ENCODE peak calls at places on chromosome 15, in seven cellular contexts. One of them, this sample, is unnamed. For H3K79me1, the result is how much of the 10 kb centered on the place peaks cover.

GRCh38 chr15:58522391-58522790 is 90.6 kb downstream of the LIPC start:
- DNase-seq in neuronal stem cell: no peak
- DNase-seq in mesendoderm: no peak
- DNase-seq in H9: no peak
- DNase-seq in IMR-90: no peak
- DNase-seq in H1: no peak
- DNase-seq in trophoblast cell: no peak
- DNase-seq in this sample: no peak

GRCh38 chr15:93088200-93088980 is 621 bp downstream of the RGMA start:
- DNase-seq in mesendoderm: peak
- DNase-seq in H9: peak
- DNase-seq in neuronal stem cell: peak
- DNase-seq in IMR-90: no peak
- DNase-seq in trophoblast cell: peak
- DNase-seq in H1: no peak
- DNase-seq in this sample: peak

GRCh38 chr15:101725073-101725472 is 800 bp upstream of the TARS3 start:
- DNase-seq in trophoblast cell: no peak
- DNase-seq in IMR-90: no peak
- DNase-seq in H1: no peak
- DNase-seq in mesendoderm: no peak
- DNase-seq in neuronal stem cell: no peak
- DNase-seq in H9: no peak
- DNase-seq in this sample: no peak

GRCh38 chr15:57496946-57497944 is 94.5 kb upstream of the MYZAP start:
- DNase-seq in mesendoderm: peak
- DNase-seq in IMR-90: no peak
- DNase-seq in trophoblast cell: no peak
- DNase-seq in H9: no peak
- DNase-seq in H1: no peak
- DNase-seq in neuronal stem cell: no peak
- DNase-seq in this sample: no peak

GRCh38 chr15:29822100-29822684 is at the start of gene TJP1:
- DNase-seq in IMR-90: peak
- DNase-seq in neuronal stem cell: peak
- DNase-seq in H1: no peak
- DNase-seq in trophoblast cell: peak
- DNase-seq in H9: peak
- DNase-seq in mesendoderm: peak
- DNase-seq in this sample: peak

GRCh38 chr15:64010719-64011118 is 35.6 kb downstream of the DAPK2 start:
- DNase-seq in H1: no peak
- DNase-seq in trophoblast cell: peak
- DNase-seq in H9: no peak
- DNase-seq in neuronal stem cell: no peak
- DNase-seq in mesendoderm: peak
- DNase-seq in IMR-90: peak
- DNase-seq in this sample: peak

GRCh38 chr15:45023659-45024320 is 795 bp downstream of the SORD start:
- DNase-seq in mesendoderm: peak
- DNase-seq in H9: no peak
- DNase-seq in H1: no peak
- DNase-seq in neuronal stem cell: peak
- DNase-seq in trophoblast cell: no peak
- DNase-seq in IMR-90: peak
- DNase-seq in this sample: no peak

GRCh38 chr15:45522931-45523331 is 376 bp upstream of the SLC30A4 start:
- DNase-seq in H9: peak
- DNase-seq in H1: no peak
- DNase-seq in mesendoderm: peak
- DNase-seq in trophoblast cell: peak
- DNase-seq in neuronal stem cell: peak
- DNase-seq in IMR-90: peak
- DNase-seq in this sample: peak

GRCh38 chr15:69357773-69358765 is 56.1 kb upstream of the KIF23 start:
- DNase-seq in IMR-90: peak
- DNase-seq in H9: no peak
- DNase-seq in mesendoderm: peak
- DNase-seq in trophoblast cell: no peak
- DNase-seq in H1: no peak
- DNase-seq in neuronal stem cell: peak
- DNase-seq in this sample: peak

GRCh38 chr15:37095993-37096877 is 4.1 kb downstream of the MEIS2 start:
- DNase-seq in trophoblast cell: no peak
- DNase-seq in IMR-90: no peak
- DNase-seq in mesendoderm: peak
- DNase-seq in neuronal stem cell: peak
- DNase-seq in H9: peak
- DNase-seq in H1: no peak
- DNase-seq in this sample: peak

GRCh38 chr15:76310470-76311070 is 699 bp downstream of the ETFA start:
- DNase-seq in IMR-90: no peak
- DNase-seq in H9: no peak
- DNase-seq in neuronal stem cell: no peak
- DNase-seq in mesendoderm: no peak
- DNase-seq in H1: no peak
- DNase-seq in trophoblast cell: peak
- DNase-seq in this sample: peak

GRCh38 chr15:55224892-55225291 is 28.2 kb upstream of the RSL24D1 start:
- DNase-seq in neuronal stem cell: no peak
- DNase-seq in IMR-90: no peak
- DNase-seq in mesendoderm: peak
- DNase-seq in H9: no peak
- DNase-seq in trophoblast cell: no peak
- DNase-seq in H1: no peak
- DNase-seq in this sample: no peak

GRCh38 chr15:74695597-74696397 is at the start of gene EDC3:
- DNase-seq in IMR-90: peak
- DNase-seq in neuronal stem cell: peak
- DNase-seq in H9: peak
- DNase-seq in mesendoderm: peak
- DNase-seq in H1: peak
- DNase-seq in trophoblast cell: peak
- DNase-seq in this sample: peak

GRCh38 chr15:74692327-74692726 is 3.5 kb downstream of the EDC3 start:
- DNase-seq in H1: no peak
- DNase-seq in mesendoderm: no peak
- DNase-seq in neuronal stem cell: no peak
- DNase-seq in trophoblast cell: no peak
- DNase-seq in IMR-90: no peak
- DNase-seq in H9: no peak
- DNase-seq in this sample: no peak

GRCh38 chr15:74696398-74696729 is 540 bp upstream of the EDC3 start:
- DNase-seq in IMR-90: no peak
- DNase-seq in H1: no peak
- DNase-seq in trophoblast cell: no peak
- DNase-seq in H9: no peak
- DNase-seq in neuronal stem cell: no peak
- DNase-seq in mesendoderm: no peak
- DNase-seq in this sample: no peak

GRCh38 chr15:74696808-74697207 is 984 bp upstream of the EDC3 start:
- DNase-seq in H9: no peak
- DNase-seq in mesendoderm: no peak
- DNase-seq in trophoblast cell: no peak
- DNase-seq in neuronal stem cell: no peak
- DNase-seq in H1: no peak
- DNase-seq in IMR-90: no peak
- DNase-seq in this sample: no peak
- H3K9ac ChIP-seq in H9: no peak
- H3K9ac ChIP-seq in mesendoderm: no peak
- H3K9ac ChIP-seq in trophoblast cell: no peak
- H3K9ac ChIP-seq in neuronal stem cell: no peak
- H3K9ac ChIP-seq in H1: no peak
- H3K9ac ChIP-seq in IMR-90: no peak
- H3K9ac ChIP-seq in this sample: peak

GRCh38 chr15:25874379-25874778 is 11.3 kb upstream of the ATP10A start:
- DNase-seq in IMR-90: no peak
- DNase-seq in mesendoderm: no peak
- DNase-seq in trophoblast cell: no peak
- DNase-seq in H9: no peak
- DNase-seq in neuronal stem cell: no peak
- DNase-seq in H1: no peak
- DNase-seq in this sample: no peak
- H3K79me1 ChIP-seq in IMR-90: under half
- H3K79me1 ChIP-seq in mesendoderm: under half
- H3K79me1 ChIP-seq in trophoblast cell: under half
- H3K79me1 ChIP-seq in H9: under half
- H3K79me1 ChIP-seq in neuronal stem cell: under half
- H3K79me1 ChIP-seq in H1: under half
- H3K79me1 ChIP-seq in this sample: under half

GRCh38 chr15:40229956-40230355 is 8.9 kb upstream of the PAK6 start:
- DNase-seq in H1: no peak
- DNase-seq in neuronal stem cell: no peak
- DNase-seq in mesendoderm: no peak
- DNase-seq in IMR-90: no peak
- DNase-seq in H9: no peak
- DNase-seq in trophoblast cell: peak
- DNase-seq in this sample: no peak

GRCh38 chr15:40232625-40233070 is 6.2 kb upstream of the PAK6 start:
- DNase-seq in IMR-90: peak
- DNase-seq in trophoblast cell: no peak
- DNase-seq in mesendoderm: peak
- DNase-seq in H1: no peak
- DNase-seq in neuronal stem cell: no peak
- DNase-seq in H9: no peak
- DNase-seq in this sample: no peak

GRCh38 chr15:40229316-40229715 is 9.5 kb upstream of the PAK6 start:
- DNase-seq in H1: no peak
- DNase-seq in mesendoderm: no peak
- DNase-seq in IMR-90: no peak
- DNase-seq in neuronal stem cell: no peak
- DNase-seq in trophoblast cell: peak
- DNase-seq in H9: no peak
- DNase-seq in this sample: no peak

GRCh38 chr15:40222146-40222545 is 16.7 kb upstream of the PAK6 start:
- DNase-seq in H9: no peak
- DNase-seq in trophoblast cell: peak
- DNase-seq in IMR-90: no peak
- DNase-seq in H1: no peak
- DNase-seq in mesendoderm: no peak
- DNase-seq in neuronal stem cell: no peak
- DNase-seq in this sample: no peak

GRCh38 chr15:40226739-40227138 is 12.1 kb upstream of the PAK6 start:
- DNase-seq in mesendoderm: no peak
- DNase-seq in H1: no peak
- DNase-seq in trophoblast cell: no peak
- DNase-seq in IMR-90: no peak
- DNase-seq in neuronal stem cell: no peak
- DNase-seq in H9: no peak
- DNase-seq in this sample: no peak
- H3K9ac ChIP-seq in mesendoderm: no peak
- H3K9ac ChIP-seq in H1: no peak
- H3K9ac ChIP-seq in trophoblast cell: no peak
- H3K9ac ChIP-seq in IMR-90: no peak
- H3K9ac ChIP-seq in neuronal stem cell: no peak
- H3K9ac ChIP-seq in H9: no peak
- H3K9ac ChIP-seq in this sample: no peak

DNA sequence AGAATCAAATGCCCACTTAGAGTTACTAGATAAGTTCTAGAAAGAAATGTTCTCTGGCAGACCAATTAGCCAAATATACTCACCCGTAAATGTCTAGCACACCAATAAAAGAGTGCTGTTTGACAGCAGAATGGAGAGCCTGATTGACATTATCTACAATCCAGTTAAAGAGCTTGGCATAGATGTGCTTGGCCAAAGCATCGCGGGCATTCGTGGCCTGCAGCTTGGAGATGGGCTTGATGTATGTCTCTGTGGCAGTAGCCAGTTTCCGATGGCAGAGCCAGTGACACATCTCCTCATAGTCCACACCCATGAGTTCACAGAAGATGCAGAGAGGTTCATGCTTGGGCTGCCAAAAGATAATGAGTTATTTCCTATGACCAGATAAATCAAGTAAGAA is 101.5 kb upstream of the MYO5C start:
- DNase-seq in H1: no peak
- DNase-seq in mesendoderm: no peak
- DNase-seq in IMR-90: no peak
- DNase-seq in H9: no peak
- DNase-seq in neuronal stem cell: no peak
- DNase-seq in trophoblast cell: no peak
- DNase-seq in this sample: no peak
- H3K79me1 ChIP-seq in H1: under half
- H3K79me1 ChIP-seq in mesendoderm: under half
- H3K79me1 ChIP-seq in IMR-90: under half
- H3K79me1 ChIP-seq in H9: under half
- H3K79me1 ChIP-seq in neuronal stem cell: under half
- H3K79me1 ChIP-seq in trophoblast cell: under half
- H3K79me1 ChIP-seq in this sample: under half

DNA sequence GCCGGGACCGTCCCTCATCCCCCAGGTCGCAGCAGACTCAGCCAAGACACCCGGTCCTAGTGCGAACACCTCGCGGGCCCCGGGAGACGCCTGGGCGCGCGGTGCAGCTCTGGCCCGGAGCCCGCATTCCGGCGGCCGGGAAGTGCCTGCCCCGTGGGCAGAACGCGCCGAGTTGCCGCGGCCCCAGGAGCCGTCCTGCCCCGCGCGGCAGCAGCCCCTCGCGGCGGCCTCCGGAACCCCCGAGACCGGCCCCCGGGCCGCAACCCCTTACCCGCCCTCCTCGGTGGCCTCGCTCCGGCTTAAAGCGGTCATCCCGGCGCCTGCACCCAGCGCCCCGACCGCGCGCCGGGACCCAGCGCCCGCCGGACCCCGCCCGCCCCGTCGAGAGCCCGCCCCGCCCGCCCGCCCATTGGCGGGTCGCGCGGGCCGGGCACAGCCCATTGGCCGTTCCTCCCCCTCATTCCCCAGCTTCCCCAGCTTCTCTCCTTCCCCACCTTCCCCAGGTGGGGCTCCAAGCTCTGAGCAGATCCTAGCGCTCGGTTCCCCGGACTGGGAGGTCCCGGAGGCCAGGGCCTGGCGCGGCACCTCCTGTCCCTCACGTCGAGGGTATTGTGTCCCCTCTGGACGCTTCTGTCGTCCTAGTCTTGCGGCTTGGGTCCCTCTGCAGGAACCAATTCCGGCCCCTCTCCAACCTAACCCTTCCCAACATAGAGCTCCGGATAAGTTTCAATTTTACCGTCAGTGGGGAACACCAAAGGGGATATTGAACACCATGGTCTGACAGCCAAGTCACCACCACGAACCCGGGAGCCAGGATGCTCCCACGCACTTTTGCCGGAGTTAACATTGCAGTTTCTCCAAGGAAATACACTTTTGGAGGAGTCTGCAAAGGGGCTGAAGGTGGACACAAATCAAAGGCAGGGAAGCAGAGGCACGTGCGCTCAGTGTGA is at the start of gene GRAMD2A:
- DNase-seq in IMR-90: no peak
- DNase-seq in neuronal stem cell: no peak
- DNase-seq in H9: peak
- DNase-seq in H1: peak
- DNase-seq in mesendoderm: peak
- DNase-seq in trophoblast cell: peak
- DNase-seq in this sample: peak
- H3K9ac ChIP-seq in IMR-90: no peak
- H3K9ac ChIP-seq in neuronal stem cell: peak
- H3K9ac ChIP-seq in H9: no peak
- H3K9ac ChIP-seq in H1: no peak
- H3K9ac ChIP-seq in mesendoderm: peak
- H3K9ac ChIP-seq in trophoblast cell: peak
- H3K9ac ChIP-seq in this sample: peak

GRCh38 chr15:88057836-88058235 is 198.7 kb downstream of the NTRK3 start:
- DNase-seq in neuronal stem cell: no peak
- DNase-seq in H9: no peak
- DNase-seq in H1: no peak
- DNase-seq in trophoblast cell: no peak
- DNase-seq in mesendoderm: no peak
- DNase-seq in IMR-90: no peak
- DNase-seq in this sample: no peak
- H3K79me1 ChIP-seq in neuronal stem cell: under half
- H3K79me1 ChIP-seq in H9: under half
- H3K79me1 ChIP-seq in H1: under half
- H3K79me1 ChIP-seq in trophoblast cell: under half
- H3K79me1 ChIP-seq in mesendoderm: under half
- H3K79me1 ChIP-seq in IMR-90: under half
- H3K79me1 ChIP-seq in this sample: under half

This sample was measured in mesenchymal stem cell.